ENCODE peak calls at places on chromosomes 7 and 10, in five cellular contexts. O, A, H, N and D are unnamed samples.

GRCh38 chr10:6052247-6053221 is 9.6 kb downstream of the IL2RA start:
- DNase-seq in O (no peak), A (no peak), H (no peak), N (no peak), D (no peak)

GRCh38 chr10:98404571-98405396 is 10.2 kb downstream of the PYROXD2 start:
- DNase-seq in O (no peak), A (peak; percentile 63), H (peak; percentile 27), N (no peak), D (no peak)

GRCh38 chr10:1323951-1324350 is 267.8 kb downstream of the WDR37 start:
- DNase-seq in O (no peak), A (no peak), H (no peak), N (no peak), D (no peak)

GRCh38 chr7:128395748-128396147 is 14.0 kb downstream of the IMPDH1 start:
- DNase-seq in O (no peak), A (no peak), H (no peak), N (no peak), D (no peak)

GRCh38 chr7:157412491-157413180 is 75.8 kb downstream of the DNAJB6 start:
- DNase-seq in O (no peak), A (no peak), H (no peak), N (no peak), D (no peak)

GRCh38 chr10:14185501-14186045 is 145.2 kb downstream of the FRMD4A start:
- DNase-seq in O (no peak), A (no peak), H (peak; percentile 70), N (no peak), D (peak; percentile 10)

GRCh38 chr7:75716992-75717626 is 21.6 kb downstream of the HIP1 start:
- DNase-seq in O (no peak), A (peak; percentile 45), H (peak; percentile 52), N (no peak), D (no peak)

GRCh38 chr10:51706225-51706624 is 6.8 kb upstream of the CSTF2T start:
- DNase-seq in O (no peak), A (no peak), H (no peak), N (no peak), D (no peak)

GRCh38 chr7:44131173-44132009 is 8.0 kb upstream of the POLD2 start:
- DNase-seq in O (no peak), A (no peak), H (no peak), N (no peak), D (no peak)